ENCODE peak calls at places on chromosomes 13 and 19, in four cellular contexts. C is SJSA1, D is cardiac muscle cell, L is mammary epithelial cell. J is an unnamed sample.

GRCh38 chr19:14135985-14136508 is 342 bp downstream of the ASF1B start:
- DNase-seq in C (no peak), L (no peak), D (no peak), J (no peak)

GRCh38 chr13:80348750-80349149 is 7.8 kb upstream of the SPRY2 start:
- DNase-seq in L (no peak), C (no peak), D (no peak), J (no peak)

GRCh38 chr13:109964164-109964563 is 177.8 kb upstream of the IRS2 start:
- DNase-seq in L (no peak), C (no peak), D (no peak), J (no peak)

GRCh38 chr13:84207509-84207908 is 325.2 kb upstream of the SLITRK1 start:
- DNase-seq in C (no peak), D (no peak), L (no peak), J (no peak)

GRCh38 chr13:110132178-110132975 is 174.6 kb downstream of the COL4A1 start:
- DNase-seq in D (peak; percentile 43), C (no peak), L (no peak), J (no peak)

GRCh38 chr13:55244991-55245644 is 1895.6 kb upstream of the PRR20A start:
- DNase-seq in D (peak; percentile 25), C (no peak), L (no peak), J (no peak)

GRCh38 chr19:13794388-13794751 is 873 bp upstream of the ZSWIM4 start:
- DNase-seq in C (peak; percentile 77), D (no peak), L (peak; percentile 70), J (no peak)

GRCh38 chr13:110965038-110965754 is 50.3 kb upstream of the ANKRD10 start:
- DNase-seq in D (no peak), C (peak; percentile 97), L (peak; percentile 96), J (no peak)

GRCh38 chr19:13995878-13996765 is 10.0 kb downstream of the RFX1 start:
- DNase-seq in D (no peak), C (no peak), L (no peak), J (no peak)

GRCh38 chr19:33498391-33499000 is 23.1 kb downstream of the PEPD start:
- DNase-seq in L (no peak), C (no peak), D (no peak), J (no peak)

GRCh38 chr19:30482956-30483355 is 110.8 kb downstream of the ZNF536 start:
- DNase-seq in L (no peak), C (no peak), D (no peak), J (no peak)

GRCh38 chr13:93108111-93108581 is 118.5 kb upstream of the GPC6 start:
- DNase-seq in C (no peak), D (no peak), L (no peak), J (no peak)

GRCh38 chr13:65856464-65856863 is 1373.7 kb downstream of the PCDH9 start:
- DNase-seq in C (no peak), L (no peak), D (no peak), J (no peak)

GRCh38 chr13:37627428-37627827 is 28.9 kb upstream of the POSTN start:
- DNase-seq in L (no peak), D (no peak), C (no peak), J (no peak)

GRCh38 chr13:27403252-27403678 is 21.2 kb upstream of the GTF3A start:
- DNase-seq in C (peak; percentile 47), L (peak; percentile 28), D (peak; percentile 48), J (no peak)

GRCh38 chr19:1811472-1811894 is 593 bp downstream of the ATP8B3 start:
- DNase-seq in D (peak; percentile 14), L (peak; percentile 84), C (peak; percentile 62), J (peak; percentile 25)

GRCh38 chr19:2253106-2254051 is 2.8 kb downstream of the JSRP1 start:
- DNase-seq in C (no peak), D (peak; percentile 59), L (no peak), J (peak; percentile 59)

GRCh38 chr13:72839831-72840426 is 58.0 kb downstream of the PIBF1 start:
- DNase-seq in L (peak; percentile 69), C (peak; percentile 14), D (peak; percentile 44), J (peak; percentile 36)

GRCh38 chr13:100484708-100485107 is 103.9 kb downstream of the GGACT start:
- DNase-seq in L (no peak), D (no peak), C (no peak), J (no peak)

GRCh38 chr13:109787135-109787954 is 962 bp upstream of the IRS2 start:
- DNase-seq in D (peak; percentile 77), C (peak; percentile 95), L (peak; percentile 49), J (no peak)

GRCh38 chr19:4597975-4598671 is 38.6 kb upstream of the SEMA6B start:
- DNase-seq in D (peak; percentile 92), L (no peak), C (no peak), J (peak; percentile 60)

GRCh38 chr13:111177803-111178389 is 62.8 kb downstream of the ARHGEF7 start:
- DNase-seq in C (peak; percentile 46), D (no peak), L (peak; percentile 85), J (no peak)

GRCh38 chr19:45767881-45768643 is 990 bp downstream of the SIX5 start:
- DNase-seq in L (peak; percentile 70), D (peak; percentile 74), C (peak; percentile 75), J (no peak)

GRCh38 chr19:17114414-17114831 is 38.8 kb downstream of the MYO9B start:
- DNase-seq in D (no peak), L (peak; percentile 80), C (no peak), J (no peak)
- H3K36me3 ChIP-seq in D (no peaks in the 10 kb centered on the region), L (no peaks in the 10 kb centered on the region), C (peaks cover 75% of the 10 kb centered on the region), J (peaks cover 4% of the 10 kb centered on the region)

GRCh38 chr19:48685583-48685982 is 10.2 kb upstream of the FUT2 start:
- DNase-seq in D (no peak), C (no peak), L (peak; percentile 39), J (no peak)
- H3K4me1 ChIP-seq in D (no peaks in the 10 kb centered on the region), C (peaks cover 6% of the 10 kb centered on the region), L (no peaks in the 10 kb centered on the region), J (no peaks in the 10 kb centered on the region)

DNA sequence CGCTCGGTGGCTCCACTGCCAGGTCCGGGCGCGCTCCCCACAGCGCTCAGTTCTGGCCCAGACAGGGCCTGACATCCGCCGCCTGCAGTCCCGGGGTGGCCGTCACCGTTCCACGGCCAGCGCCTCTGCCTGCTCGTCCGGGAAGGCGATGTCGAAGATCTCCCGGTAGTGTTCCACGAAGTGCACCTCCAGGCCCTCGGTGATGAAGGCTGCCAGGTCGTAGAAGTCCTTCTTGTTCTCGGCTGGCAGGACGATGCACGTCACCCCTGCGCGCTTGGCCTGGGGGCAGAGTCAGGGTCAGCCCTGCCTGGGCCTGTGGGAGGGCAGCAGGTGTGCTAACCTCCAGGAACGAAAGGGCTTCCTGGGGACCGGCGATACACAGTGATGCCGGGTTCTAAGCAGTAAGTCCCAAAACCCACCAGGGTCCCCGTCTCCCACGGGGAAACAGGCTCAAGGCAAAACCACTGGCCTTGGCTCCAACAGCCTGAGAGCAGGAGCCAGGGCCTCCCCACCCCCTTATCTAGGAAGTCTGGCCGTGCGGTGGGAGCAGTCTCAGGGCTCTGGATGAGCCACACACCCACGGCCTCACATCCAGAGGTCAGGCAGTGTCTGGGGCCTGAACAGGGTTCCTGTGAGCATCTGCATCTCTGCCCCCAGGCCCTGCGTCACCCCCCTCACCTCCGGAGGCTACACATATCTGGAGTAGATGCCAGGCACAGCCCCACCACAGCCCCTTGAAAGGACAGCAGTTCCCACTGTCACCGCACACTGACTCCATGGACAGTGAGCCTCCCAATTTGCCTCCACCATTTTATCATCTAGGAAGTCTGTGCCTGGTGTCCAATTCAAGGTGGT is 2.1 kb downstream of the RPL36 start:
- DNase-seq in C (no peak), L (no peak), D (no peak), J (no peak)
- H3K36me3 ChIP-seq in C (peaks cover 70% of the 10 kb centered on the region), L (peaks cover 10% of the 10 kb centered on the region), D (peaks cover 32% of the 10 kb centered on the region), J (peaks cover 20% of the 10 kb centered on the region)

DNA sequence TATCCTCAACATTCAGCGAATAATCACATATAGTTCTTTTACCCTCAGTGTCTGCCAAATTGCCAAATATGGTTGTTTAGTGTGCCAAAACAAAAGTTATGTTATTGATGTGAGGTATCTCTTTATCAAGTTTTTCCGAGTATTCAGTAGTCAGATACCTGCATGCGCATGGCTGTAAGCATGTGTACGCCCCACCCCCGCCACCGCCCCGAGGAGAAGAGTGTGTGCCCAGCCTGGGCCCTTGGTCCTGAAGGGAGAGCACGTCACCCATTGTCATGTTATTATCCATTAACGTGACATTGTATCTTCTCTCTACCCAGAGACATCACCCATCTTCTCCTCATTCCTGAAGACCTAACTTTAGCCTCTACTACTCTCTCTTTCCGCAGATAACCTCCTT is 147.0 kb downstream of the SHISA2 start:
- DNase-seq in C (no peak), D (no peak), L (no peak), J (no peak)
- H3K4me1 ChIP-seq in C (peaks cover 23% of the 10 kb centered on the region), D (peaks cover 6% of the 10 kb centered on the region), L (peaks cover 23% of the 10 kb centered on the region), J (peaks cover 58% of the 10 kb centered on the region)

DNA sequence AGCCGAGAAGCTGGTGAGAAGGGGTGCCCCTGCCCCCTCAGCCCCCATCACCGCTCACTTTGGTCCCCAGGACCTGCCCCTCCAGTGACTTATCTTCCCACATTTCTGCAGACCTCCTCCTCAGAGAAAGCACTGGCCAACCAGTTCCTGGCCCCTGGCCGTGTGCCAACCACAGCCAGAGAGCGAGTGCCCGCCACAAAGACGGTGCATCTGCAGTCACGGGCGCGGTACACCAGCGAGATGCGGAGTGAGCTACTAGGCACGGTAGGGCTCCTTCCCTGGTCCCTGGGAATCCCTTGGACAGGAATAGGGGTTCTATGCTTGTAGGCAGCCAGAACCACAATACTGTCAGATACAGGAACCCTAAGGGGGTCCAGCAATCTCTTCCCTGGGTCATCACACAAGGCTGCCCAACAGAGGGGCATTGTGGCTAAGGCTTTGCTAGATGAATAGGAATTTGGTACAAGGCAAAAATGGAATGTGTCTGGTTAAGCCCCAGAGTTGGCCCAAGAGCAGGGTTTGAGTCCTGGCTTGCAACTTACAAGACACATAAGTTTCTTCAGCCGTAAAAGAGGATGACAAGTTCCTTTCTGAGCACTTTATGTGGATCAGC is 1.0 kb downstream of the USE1 start:
- DNase-seq in C (no peak), L (no peak), D (no peak), J (no peak)
- H3K36me3 ChIP-seq in C (peaks cover 46% of the 10 kb centered on the region), L (peaks cover under 1% of the 10 kb centered on the region), D (peaks cover 17% of the 10 kb centered on the region), J (peaks cover 14% of the 10 kb centered on the region)

GRCh38 chr13:35888327-35888940 is 242.7 kb downstream of the DCLK1 start:
- DNase-seq in D (no peak), C (no peak), L (no peak), J (no peak)
- H3K4me1 ChIP-seq in D (no peaks in the 10 kb centered on the region), C (peaks cover 19% of the 10 kb centered on the region), L (peaks cover 21% of the 10 kb centered on the region), J (no peaks in the 10 kb centered on the region)

J was measured in CD8-positive, alpha-beta T cell.